ENCODE peak calls at places on chromosome 21, in five cellular contexts. Q, H, O, Z and P are unnamed samples.
A peak's percentile ranks its signal among the peaks of the same experiment; 100 is the strongest.

GRCh38 chr21:31397515-31397926 is 53.5 kb upstream of the TIAM1 start:
- DNase-seq in O (peak; percentile 18), Z (no peak), H (no peak), Q (no peak), P (no peak)

GRCh38 chr21:27795418-27795817 is 828.5 kb upstream of the ADAMTS5 start:
- DNase-seq in Q (no peak), H (no peak), Z (no peak), O (no peak), P (peak; percentile 61)

GRCh38 chr21:30567617-30568016 is 6.5 kb upstream of the KRTAP19-7 start:
- DNase-seq in Q (no peak), H (no peak), Z (no peak), O (no peak), P (no peak)

GRCh38 chr21:20971296-20971921 is 26.8 kb upstream of the NCAM2 start:
- DNase-seq in Q (peak; percentile 57), Z (peak; percentile 73), O (peak; percentile 23), H (peak; percentile 33), P (peak; percentile 56)

GRCh38 chr21:33300701-33301631 is 23.8 kb upstream of the IFNAR1 start:
- DNase-seq in Z (no peak), Q (no peak), O (no peak), H (no peak), P (no peak)

GRCh38 chr21:21101911-21102310 is 103.7 kb downstream of the NCAM2 start:
- DNase-seq in O (no peak), Z (peak; percentile 61), H (no peak), Q (peak; percentile 2), P (peak; percentile 16)

GRCh38 chr21:43864313-43864805 is 664 bp upstream of the AGPAT3 start:
- DNase-seq in Z (peak; percentile 37), H (peak; percentile 53), Q (no peak), O (peak; percentile 76), P (no peak)

GRCh38 chr21:33025471-33026298 is at the start of gene OLIG2:
- DNase-seq in H (no peak), O (no peak), Z (no peak), Q (no peak), P (peak; percentile 2)

GRCh38 chr21:44618504-44618903 is 6.6 kb downstream of the KRTAP10-8 start:
- DNase-seq in Q (peak; percentile 7), H (peak; percentile 49), Z (no peak), O (peak; percentile 22), P (no peak)

GRCh38 chr21:17370263-17370662 is 142.6 kb upstream of the CXADR start:
- DNase-seq in O (no peak), Q (no peak), H (no peak), Z (no peak), P (no peak)

GRCh38 chr21:41369915-41370839 is 8.3 kb downstream of the MX2 start:
- DNase-seq in O (no peak), Q (no peak), H (peak; percentile 31), Z (no peak), P (no peak)

GRCh38 chr21:43778469-43779335 is 2.6 kb upstream of the CSTB start:
- DNase-seq in Z (no peak), H (no peak), Q (no peak), O (no peak), P (no peak)

GRCh38 chr21:24428539-24429186 is 1178.6 kb downstream of the MRPL39 start:
- DNase-seq in H (no peak), Z (no peak), O (no peak), Q (no peak), P (no peak)

GRCh38 chr21:44085491-44086321 is 21.5 kb upstream of the PWP2 start:
- DNase-seq in H (peak; percentile 36), Q (no peak), Z (no peak), O (no peak), P (no peak)

GRCh38 chr21:17679002-17679600 is 66.4 kb upstream of the BTG3 start:
- DNase-seq in Q (peak; percentile 53), H (no peak), O (no peak), Z (peak; percentile 75), P (peak; percentile 31)

GRCh38 chr21:41061701-41062100 is 106.3 kb upstream of the BACE2 start:
- DNase-seq in H (no peak), O (no peak), Z (no peak), Q (no peak), P (no peak)

GRCh38 chr21:36640260-36641244 is 58.4 kb upstream of the SIM2 start:
- DNase-seq in Q (no peak), O (no peak), H (no peak), Z (no peak), P (no peak)

GRCh38 chr21:16563795-16564194 is 834.0 kb downstream of the USP25 start:
- DNase-seq in H (no peak), O (no peak), Q (no peak), Z (peak; percentile 52), P (peak; percentile 85)

GRCh38 chr21:16419188-16419874 is 689.5 kb downstream of the USP25 start:
- DNase-seq in O (peak; percentile 12), Q (peak; percentile 84), H (peak; percentile 66), Z (peak; percentile 27), P (peak; percentile 92)

GRCh38 chr21:36481639-36482038 is 1.7 kb upstream of the CLDN14 start:
- DNase-seq in Z (no peak), O (no peak), H (no peak), Q (no peak), P (no peak)

GRCh38 chr21:25560151-25560783 is 47.0 kb downstream of the MRPL39 start:
- DNase-seq in O (no peak), H (no peak), Z (no peak), Q (no peak), P (no peak)

GRCh38 chr21:15036189-15036588 is 28.6 kb downstream of the NRIP1 start:
- DNase-seq in Q (no peak), O (no peak), Z (no peak), H (no peak), P (no peak)
- TF ChIP-seq CTCF in Q (no peak), O (no peak), Z (no peak), H (no peak), P (no peak)

GRCh38 chr21:38789275-38789674 is 16.5 kb upstream of the ETS2 start:
- DNase-seq in Q (no peak), O (no peak), H (no peak), Z (no peak), P (no peak)
- H3K4me3 ChIP-seq in Q (no peak overlapping the region), O (no peak overlapping the region), H (no peak overlapping the region), Z (no peak overlapping the region), P (no peak overlapping the region)

GRCh38 chr21:38242036-38242435 is 14.8 kb upstream of the KCNJ15 start:
- DNase-seq in H (no peak), O (no peak), Q (no peak), Z (no peak), P (no peak)

GRCh38 chr21:38234395-38235142 is 22.2 kb upstream of the KCNJ15 start:
- DNase-seq in Q (no peak), H (no peak), Z (no peak), O (peak; percentile 47), P (no peak)

GRCh38 chr21:38241029-38241740 is 15.6 kb upstream of the KCNJ15 start:
- DNase-seq in Z (no peak), H (peak; percentile 24), O (no peak), Q (peak; percentile 72), P (no peak)

GRCh38 chr21:38240121-38240520 is 16.7 kb upstream of the KCNJ15 start:
- DNase-seq in Z (no peak), H (no peak), Q (no peak), O (no peak), P (no peak)

DNA sequence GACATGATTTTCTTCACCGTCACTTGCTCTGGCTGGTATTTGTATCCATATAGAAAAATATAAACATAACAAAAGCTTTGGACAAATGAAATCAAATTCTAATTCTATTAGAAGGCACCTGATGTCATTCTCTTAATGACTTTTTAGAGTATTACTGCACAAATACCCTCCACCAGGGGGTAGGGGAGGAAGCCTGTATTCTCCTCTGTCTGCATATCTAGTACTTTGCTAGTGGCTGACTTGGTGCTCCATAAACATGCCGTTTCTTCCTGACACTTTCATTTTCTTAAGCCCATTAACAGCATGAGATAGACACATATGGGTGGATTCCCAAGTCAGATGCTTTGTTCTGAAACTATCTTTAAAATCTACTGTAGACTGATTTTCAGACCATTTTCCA is 20.6 kb upstream of the KCNJ15 start:
- DNase-seq in O (no peak), H (no peak), Q (peak; percentile 27), Z (no peak), P (no peak)
- TF ChIP-seq CTCF in O (no peak), H (no peak), Q (peak; percentile 49), Z (peak; percentile 35), P (peak; percentile 30)

GRCh38 chr21:45643021-45643980 is at the start of gene PCBP3:
- DNase-seq in O (peak; percentile 98), Z (peak; percentile 98), Q (peak; percentile 93), H (peak; percentile 95), P (peak; percentile 76)

GRCh38 chr21:45640001-45640887 is 3.3 kb upstream of the PCBP3 start:
- DNase-seq in Q (no peak), O (no peak), Z (no peak), H (no peak), P (no peak)

GRCh38 chr21:45642122-45642813 is 1.3 kb upstream of the PCBP3 start:
- DNase-seq in O (no peak), Q (no peak), H (no peak), Z (peak; percentile 17), P (no peak)

GRCh38 chr21:45640888-45641479 is 2.5 kb upstream of the PCBP3 start:
- DNase-seq in H (no peak), Q (peak; percentile 61), Z (peak; percentile 26), O (peak; percentile 52), P (no peak)

GRCh38 chr21:45641480-45642035 is 2.0 kb upstream of the PCBP3 start:
- DNase-seq in H (no peak), Q (no peak), Z (no peak), O (no peak), P (no peak)
- H3K4me3 ChIP-seq in H (no peak overlapping the region), Q (no peak overlapping the region), Z (no peak overlapping the region), O (no peak overlapping the region), P (no peak overlapping the region)

GRCh38 chr21:35441868-35442582 is 392.9 kb upstream of the RUNX1 start:
- DNase-seq in Q (no peak), Z (no peak), H (no peak), O (no peak), P (no peak)
- TF ChIP-seq CTCF in Q (peak; percentile 37), Z (peak; percentile 21), H (no peak), O (no peak), P (peak; percentile 12)

DNA sequence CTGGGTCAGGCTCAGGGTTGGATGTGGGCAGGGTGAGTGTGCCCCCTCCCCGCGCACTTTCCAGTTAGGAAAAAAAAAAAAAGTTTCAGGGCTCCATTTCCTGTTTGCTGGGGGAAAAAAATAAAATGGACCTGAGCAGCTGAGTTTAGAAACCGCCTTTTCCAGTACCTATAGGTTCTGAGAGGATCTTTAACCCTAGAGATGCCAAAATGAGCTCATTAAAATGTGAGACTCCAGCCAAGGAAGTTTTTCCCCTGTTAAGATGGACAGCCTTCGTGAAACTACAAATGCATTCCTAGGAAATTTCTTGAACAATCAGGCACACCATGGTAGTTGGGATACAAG is 143.5 kb upstream of the ETS2 start:
- DNase-seq in Z (no peak), Q (no peak), H (no peak), O (no peak), P (no peak)
- H3K4me3 ChIP-seq in Z (no peak overlapping the region), Q (no peak overlapping the region), H (no peak overlapping the region), O (no peak overlapping the region), P (no peak overlapping the region)